ENCODE peak calls at places on chromosomes 4 and X, in seven cellular contexts. One of them, this sample, is unnamed.

GRCh38 chr4:145161549-145161948 is 18.8 kb downstream of the OTUD4 start:
- DNase-seq in PC-3: no peak
- DNase-seq in CD8-positive, alpha-beta memory T cell: no peak
- DNase-seq in breast epithelium: no peak
- DNase-seq in cardiac muscle cell: no peak
- DNase-seq in H9: no peak
- DNase-seq in pancreas: no peak
- DNase-seq in this sample: no peak

GRCh38 chrX:154775611-154776349 is 13.1 kb downstream of the DKC1 start:
- DNase-seq in CD8-positive, alpha-beta memory T cell: no peak
- DNase-seq in breast epithelium: no peak
- DNase-seq in cardiac muscle cell: peak
- DNase-seq in pancreas: peak
- DNase-seq in PC-3: peak
- DNase-seq in H9: no peak
- DNase-seq in this sample: no peak

GRCh38 chrX:120732879-120733278 is 103.0 kb upstream of the C1GALT1C1 start:
- DNase-seq in breast epithelium: no peak
- DNase-seq in H9: no peak
- DNase-seq in PC-3: no peak
- DNase-seq in cardiac muscle cell: no peak
- DNase-seq in pancreas: no peak
- DNase-seq in CD8-positive, alpha-beta memory T cell: no peak
- DNase-seq in this sample: no peak

GRCh38 chr4:142567199-142567598 is 278.9 kb downstream of the INPP4B start:
- DNase-seq in breast epithelium: no peak
- DNase-seq in cardiac muscle cell: no peak
- DNase-seq in PC-3: peak
- DNase-seq in CD8-positive, alpha-beta memory T cell: peak
- DNase-seq in H9: peak
- DNase-seq in pancreas: no peak
- DNase-seq in this sample: no peak

GRCh38 chrX:153830632-153831434 is 489 bp upstream of the PDZD4 start:
- DNase-seq in CD8-positive, alpha-beta memory T cell: no peak
- DNase-seq in pancreas: no peak
- DNase-seq in H9: no peak
- DNase-seq in cardiac muscle cell: no peak
- DNase-seq in breast epithelium: no peak
- DNase-seq in PC-3: no peak
- DNase-seq in this sample: no peak

GRCh38 chr4:3041192-3042142 is 32.9 kb downstream of the HTT-AS start:
- DNase-seq in CD8-positive, alpha-beta memory T cell: peak
- DNase-seq in breast epithelium: no peak
- DNase-seq in cardiac muscle cell: peak
- DNase-seq in PC-3: peak
- DNase-seq in H9: peak
- DNase-seq in pancreas: peak
- DNase-seq in this sample: no peak

GRCh38 chrX:40420899-40421729 is 159.7 kb upstream of the ATP6AP2 start:
- DNase-seq in H9: no peak
- DNase-seq in pancreas: no peak
- DNase-seq in cardiac muscle cell: peak
- DNase-seq in breast epithelium: peak
- DNase-seq in PC-3: no peak
- DNase-seq in CD8-positive, alpha-beta memory T cell: no peak
- DNase-seq in this sample: no peak

GRCh38 chrX:71128915-71129765 is 10.7 kb downstream of the MED12 start:
- DNase-seq in pancreas: peak
- DNase-seq in cardiac muscle cell: peak
- DNase-seq in CD8-positive, alpha-beta memory T cell: peak
- DNase-seq in breast epithelium: peak
- DNase-seq in H9: peak
- DNase-seq in PC-3: peak
- DNase-seq in this sample: no peak

GRCh38 chr4:156408749-156409148 is 455.1 kb upstream of the CTSO start:
- DNase-seq in pancreas: no peak
- DNase-seq in H9: no peak
- DNase-seq in CD8-positive, alpha-beta memory T cell: no peak
- DNase-seq in cardiac muscle cell: no peak
- DNase-seq in breast epithelium: no peak
- DNase-seq in PC-3: peak
- DNase-seq in this sample: no peak

DNA sequence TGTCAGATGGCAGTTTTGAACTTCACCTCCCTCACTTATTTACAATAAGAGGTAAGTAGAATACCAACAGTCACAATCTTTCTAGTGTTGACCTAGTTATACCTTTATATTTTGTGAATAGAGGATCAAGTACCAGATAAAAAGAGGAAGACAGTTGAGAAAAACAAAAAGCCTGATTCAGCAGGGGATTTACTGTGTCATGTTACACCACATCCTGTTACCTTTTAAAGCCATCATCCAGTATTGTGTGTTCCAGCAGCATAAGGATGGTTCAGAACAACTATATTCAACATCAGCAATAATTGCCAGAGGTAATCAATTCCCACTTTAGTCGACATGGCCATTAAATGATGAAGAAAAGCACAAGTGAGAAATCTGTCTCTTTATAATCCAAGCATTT is 21.3 kb upstream of the CXCL6 start:
- DNase-seq in cardiac muscle cell: no peak
- DNase-seq in H9: no peak
- DNase-seq in CD8-positive, alpha-beta memory T cell: no peak
- DNase-seq in pancreas: no peak
- DNase-seq in PC-3: peak
- DNase-seq in breast epithelium: no peak
- DNase-seq in this sample: no peak
- H3K27ac ChIP-seq in cardiac muscle cell: no peak
- H3K27ac ChIP-seq in H9: no peak
- H3K27ac ChIP-seq in CD8-positive, alpha-beta memory T cell: no peak
- H3K27ac ChIP-seq in pancreas: no peak
- H3K27ac ChIP-seq in PC-3: peak
- H3K27ac ChIP-seq in breast epithelium: no peak
- H3K27ac ChIP-seq in this sample: no peak

DNA sequence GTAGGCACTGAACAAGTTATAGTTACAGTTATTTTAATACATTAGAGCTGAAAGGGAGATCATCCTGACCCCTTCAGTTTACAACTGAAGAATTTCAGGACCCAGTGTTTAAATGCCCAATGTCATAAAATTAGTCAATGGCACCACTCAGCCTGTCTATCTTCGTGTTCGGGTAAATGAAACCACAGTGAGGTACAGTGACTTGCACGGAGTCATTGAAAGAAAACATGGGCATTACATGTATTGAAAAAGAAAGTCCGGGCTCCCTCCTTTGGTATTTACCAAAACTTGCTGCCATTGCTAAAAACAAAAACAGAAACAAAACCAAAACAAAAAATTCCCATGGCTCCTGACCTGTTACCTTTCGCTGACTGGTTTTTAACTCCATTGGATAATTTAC is 131.7 kb downstream of the SH2D1A start:
- DNase-seq in pancreas: no peak
- DNase-seq in breast epithelium: no peak
- DNase-seq in PC-3: no peak
- DNase-seq in H9: no peak
- DNase-seq in cardiac muscle cell: no peak
- DNase-seq in CD8-positive, alpha-beta memory T cell: no peak
- DNase-seq in this sample: no peak
- H3K27ac ChIP-seq in pancreas: no peak
- H3K27ac ChIP-seq in breast epithelium: no peak
- H3K27ac ChIP-seq in PC-3: no peak
- H3K27ac ChIP-seq in H9: no peak
- H3K27ac ChIP-seq in cardiac muscle cell: no peak
- H3K27ac ChIP-seq in CD8-positive, alpha-beta memory T cell: no peak
- H3K27ac ChIP-seq in this sample: no peak

GRCh38 chr4:163654621-163655020 is 160.1 kb downstream of the TMA16 start:
- DNase-seq in CD8-positive, alpha-beta memory T cell: no peak
- DNase-seq in H9: no peak
- DNase-seq in breast epithelium: no peak
- DNase-seq in PC-3: peak
- DNase-seq in cardiac muscle cell: no peak
- DNase-seq in pancreas: no peak
- DNase-seq in this sample: no peak

GRCh38 chr4:163651761-163652160 is 157.3 kb downstream of the TMA16 start:
- DNase-seq in pancreas: no peak
- DNase-seq in breast epithelium: no peak
- DNase-seq in cardiac muscle cell: no peak
- DNase-seq in H9: no peak
- DNase-seq in CD8-positive, alpha-beta memory T cell: no peak
- DNase-seq in PC-3: no peak
- DNase-seq in this sample: no peak

GRCh38 chr4:163649557-163650091 is 155.1 kb downstream of the TMA16 start:
- DNase-seq in H9: no peak
- DNase-seq in breast epithelium: no peak
- DNase-seq in PC-3: peak
- DNase-seq in pancreas: no peak
- DNase-seq in cardiac muscle cell: no peak
- DNase-seq in CD8-positive, alpha-beta memory T cell: no peak
- DNase-seq in this sample: no peak
- H3K27ac ChIP-seq in H9: no peak
- H3K27ac ChIP-seq in breast epithelium: no peak
- H3K27ac ChIP-seq in PC-3: peak
- H3K27ac ChIP-seq in pancreas: no peak
- H3K27ac ChIP-seq in cardiac muscle cell: no peak
- H3K27ac ChIP-seq in CD8-positive, alpha-beta memory T cell: no peak
- H3K27ac ChIP-seq in this sample: no peak

GRCh38 chr4:87196927-87197326 is 23.5 kb downstream of the KLHL8 start:
- DNase-seq in breast epithelium: no peak
- DNase-seq in pancreas: no peak
- DNase-seq in H9: no peak
- DNase-seq in PC-3: no peak
- DNase-seq in CD8-positive, alpha-beta memory T cell: no peak
- DNase-seq in cardiac muscle cell: no peak
- DNase-seq in this sample: no peak

GRCh38 chr4:87193958-87194675 is 26.3 kb downstream of the KLHL8 start:
- DNase-seq in pancreas: no peak
- DNase-seq in breast epithelium: no peak
- DNase-seq in H9: no peak
- DNase-seq in PC-3: no peak
- DNase-seq in CD8-positive, alpha-beta memory T cell: no peak
- DNase-seq in cardiac muscle cell: no peak
- DNase-seq in this sample: no peak

GRCh38 chr4:87192155-87192919 is 28.1 kb downstream of the KLHL8 start:
- DNase-seq in cardiac muscle cell: peak
- DNase-seq in PC-3: no peak
- DNase-seq in H9: no peak
- DNase-seq in pancreas: no peak
- DNase-seq in breast epithelium: no peak
- DNase-seq in CD8-positive, alpha-beta memory T cell: no peak
- DNase-seq in this sample: no peak

GRCh38 chr4:87196146-87196545 is 24.3 kb downstream of the KLHL8 start:
- DNase-seq in breast epithelium: no peak
- DNase-seq in CD8-positive, alpha-beta memory T cell: no peak
- DNase-seq in H9: no peak
- DNase-seq in cardiac muscle cell: no peak
- DNase-seq in PC-3: no peak
- DNase-seq in pancreas: no peak
- DNase-seq in this sample: no peak
- H3K27ac ChIP-seq in breast epithelium: no peak
- H3K27ac ChIP-seq in CD8-positive, alpha-beta memory T cell: no peak
- H3K27ac ChIP-seq in H9: no peak
- H3K27ac ChIP-seq in cardiac muscle cell: no peak
- H3K27ac ChIP-seq in PC-3: no peak
- H3K27ac ChIP-seq in pancreas: no peak
- H3K27ac ChIP-seq in this sample: no peak

GRCh38 chr4:48270516-48270897 is 869 bp upstream of the TEC start:
- DNase-seq in pancreas: no peak
- DNase-seq in breast epithelium: no peak
- DNase-seq in H9: no peak
- DNase-seq in cardiac muscle cell: no peak
- DNase-seq in CD8-positive, alpha-beta memory T cell: no peak
- DNase-seq in PC-3: no peak
- DNase-seq in this sample: no peak

GRCh38 chr4:48271626-48272025 is 2.0 kb upstream of the TEC start:
- DNase-seq in CD8-positive, alpha-beta memory T cell: no peak
- DNase-seq in H9: no peak
- DNase-seq in PC-3: no peak
- DNase-seq in pancreas: no peak
- DNase-seq in cardiac muscle cell: no peak
- DNase-seq in breast epithelium: no peak
- DNase-seq in this sample: no peak

GRCh38 chr4:48275694-48276093 is 6.1 kb upstream of the TEC start:
- DNase-seq in PC-3: no peak
- DNase-seq in pancreas: no peak
- DNase-seq in cardiac muscle cell: no peak
- DNase-seq in breast epithelium: no peak
- DNase-seq in CD8-positive, alpha-beta memory T cell: no peak
- DNase-seq in H9: no peak
- DNase-seq in this sample: no peak

GRCh38 chr4:48271048-48271452 is 1.4 kb upstream of the TEC start:
- DNase-seq in cardiac muscle cell: no peak
- DNase-seq in breast epithelium: no peak
- DNase-seq in CD8-positive, alpha-beta memory T cell: no peak
- DNase-seq in PC-3: no peak
- DNase-seq in H9: no peak
- DNase-seq in pancreas: no peak
- DNase-seq in this sample: no peak

GRCh38 chr4:48275247-48275646 is 5.6 kb upstream of the TEC start:
- DNase-seq in CD8-positive, alpha-beta memory T cell: no peak
- DNase-seq in H9: no peak
- DNase-seq in breast epithelium: no peak
- DNase-seq in cardiac muscle cell: peak
- DNase-seq in pancreas: no peak
- DNase-seq in PC-3: peak
- DNase-seq in this sample: no peak
- H3K27ac ChIP-seq in CD8-positive, alpha-beta memory T cell: no peak
- H3K27ac ChIP-seq in H9: no peak
- H3K27ac ChIP-seq in breast epithelium: no peak
- H3K27ac ChIP-seq in cardiac muscle cell: no peak
- H3K27ac ChIP-seq in pancreas: no peak
- H3K27ac ChIP-seq in PC-3: no peak
- H3K27ac ChIP-seq in this sample: no peak

GRCh38 chr4:136458326-136458725 is 1074.0 kb downstream of the PCDH18 start:
- DNase-seq in CD8-positive, alpha-beta memory T cell: no peak
- DNase-seq in cardiac muscle cell: no peak
- DNase-seq in breast epithelium: no peak
- DNase-seq in H9: no peak
- DNase-seq in pancreas: no peak
- DNase-seq in PC-3: no peak
- DNase-seq in this sample: no peak
- H3K27ac ChIP-seq in CD8-positive, alpha-beta memory T cell: no peak
- H3K27ac ChIP-seq in cardiac muscle cell: no peak
- H3K27ac ChIP-seq in breast epithelium: no peak
- H3K27ac ChIP-seq in H9: no peak
- H3K27ac ChIP-seq in pancreas: no peak
- H3K27ac ChIP-seq in PC-3: no peak
- H3K27ac ChIP-seq in this sample: no peak

GRCh38 chr4:38783109-38783460 is 295 bp upstream of the TLR10 start:
- DNase-seq in CD8-positive, alpha-beta memory T cell: no peak
- DNase-seq in cardiac muscle cell: no peak
- DNase-seq in breast epithelium: no peak
- DNase-seq in H9: no peak
- DNase-seq in PC-3: no peak
- DNase-seq in pancreas: no peak
- DNase-seq in this sample: no peak
- H3K27ac ChIP-seq in CD8-positive, alpha-beta memory T cell: no peak
- H3K27ac ChIP-seq in cardiac muscle cell: no peak
- H3K27ac ChIP-seq in breast epithelium: no peak
- H3K27ac ChIP-seq in H9: no peak
- H3K27ac ChIP-seq in PC-3: no peak
- H3K27ac ChIP-seq in pancreas: no peak
- H3K27ac ChIP-seq in this sample: no peak

GRCh38 chr4:128387600-128388351 is 100.2 kb upstream of the PGRMC2 start:
- DNase-seq in H9: no peak
- DNase-seq in CD8-positive, alpha-beta memory T cell: no peak
- DNase-seq in pancreas: no peak
- DNase-seq in cardiac muscle cell: no peak
- DNase-seq in breast epithelium: no peak
- DNase-seq in PC-3: peak
- DNase-seq in this sample: no peak
- H3K27ac ChIP-seq in H9: no peak
- H3K27ac ChIP-seq in CD8-positive, alpha-beta memory T cell: no peak
- H3K27ac ChIP-seq in pancreas: peak
- H3K27ac ChIP-seq in cardiac muscle cell: no peak
- H3K27ac ChIP-seq in breast epithelium: peak
- H3K27ac ChIP-seq in PC-3: peak
- H3K27ac ChIP-seq in this sample: peak

This sample was measured in vagina.